ENCODE peak calls at places on chromosomes 1 and 21, in nine cellular contexts. O is left ventricle myocardium superior, J is NB4, B is AG08395, U is M059J, V is psoas muscle, Y is foreskin fibroblast, M is T-helper 2 cell, G is tibial artery. W is an unnamed sample.

GRCh38 chr21:46024983-46025860 is 43.7 kb downstream of the COL6A1 start:
- DNase-seq in O (no peak), J (no peak), B (peak), U (peak), V (no peak), Y (peak), M (no peak), G (no peak), W (no peak)

GRCh38 chr1:213568929-213569815 is 418.6 kb upstream of the PROX1 start:
- DNase-seq in O (no peak), J (no peak), B (no peak), U (no peak), V (no peak), Y (no peak), M (no peak), G (no peak), W (no peak)

GRCh38 chr1:119767486-119767885 is 1.2 kb downstream of the HMGCS2 start:
- DNase-seq in O (no peak), J (no peak), B (no peak), U (no peak), V (no peak), Y (peak), M (no peak), G (no peak), W (no peak)

GRCh38 chr1:110040548-110040947 is 6.1 kb downstream of the STRIP1 start:
- DNase-seq in O (no peak), J (no peak), B (no peak), U (no peak), V (no peak), Y (no peak), M (no peak), G (no peak), W (no peak)

GRCh38 chr1:215188302-215188950 is 105.9 kb downstream of the KCNK2 start:
- DNase-seq in O (no peak), J (no peak), B (no peak), U (no peak), V (no peak), Y (peak), M (no peak), G (no peak), W (no peak)

GRCh38 chr1:21378705-21379494 is 61.0 kb upstream of the NBPF3 start:
- DNase-seq in O (no peak), J (no peak), B (no peak), U (peak), V (no peak), Y (no peak), M (no peak), G (no peak), W (no peak)

GRCh38 chr1:202599669-202600431 is 110.4 kb downstream of the SYT2 start:
- DNase-seq in O (peak), J (peak), B (peak), U (peak), V (peak), Y (peak), M (no peak), G (peak), W (peak)

GRCh38 chr1:25494952-25495351 is 48.5 kb upstream of the LDLRAP1 start:
- DNase-seq in O (no peak), J (no peak), B (no peak), U (no peak), V (no peak), Y (no peak), M (no peak), G (no peak), W (no peak)

GRCh38 chr1:166822385-166822784 is 16.9 kb upstream of the POGK start:
- DNase-seq in O (no peak), J (no peak), B (no peak), U (no peak), V (no peak), Y (no peak), M (no peak), G (no peak), W (no peak)

GRCh38 chr1:206725053-206725963 is 40.6 kb downstream of the MAPKAPK2 start:
- DNase-seq in O (no peak), J (peak), B (peak), U (peak), V (no peak), Y (peak), M (peak), G (no peak), W (no peak)

GRCh38 chr1:45796946-45797345 is 6.5 kb upstream of the MAST2 start:
- DNase-seq in O (no peak), J (no peak), B (no peak), U (no peak), V (no peak), Y (no peak), M (no peak), G (no peak), W (no peak)

GRCh38 chr1:225413708-225414375 is 14.0 kb downstream of the LBR start:
- DNase-seq in O (no peak), J (no peak), B (no peak), U (no peak), V (no peak), Y (no peak), M (no peak), G (no peak), W (no peak)

GRCh38 chr1:13756557-13757315 is 56.7 kb downstream of the PRDM2 start:
- DNase-seq in O (no peak), J (no peak), B (no peak), U (no peak), V (no peak), Y (no peak), M (no peak), G (no peak), W (no peak)

GRCh38 chr1:46393510-46393909 is 607 bp upstream of the FAAH start:
- DNase-seq in O (no peak), J (no peak), B (no peak), U (no peak), V (no peak), Y (no peak), M (no peak), G (no peak), W (no peak)

GRCh38 chr1:81330521-81330920 is 470.2 kb upstream of the ADGRL2 start:
- DNase-seq in O (no peak), J (no peak), B (no peak), U (no peak), V (no peak), Y (no peak), M (no peak), G (no peak), W (no peak)

GRCh38 chr1:198970919-198971318 is 332.1 kb downstream of the PTPRC start:
- DNase-seq in O (no peak), J (peak), B (peak), U (peak), V (no peak), Y (peak), M (no peak), G (no peak), W (no peak)

GRCh38 chr1:2946999-2947650 is 74.1 kb upstream of the ACTRT2 start:
- DNase-seq in O (peak), J (no peak), B (no peak), U (no peak), V (no peak), Y (no peak), M (no peak), G (no peak), W (peak)

GRCh38 chr1:16111771-16112557 is 38.5 kb upstream of the FAM131C start:
- DNase-seq in O (no peak), J (no peak), B (peak), U (peak), V (no peak), Y (peak), M (no peak), G (peak), W (peak)

GRCh38 chr1:1092149-1092855 is 18.2 kb upstream of the RNF223 start:
- DNase-seq in O (no peak), J (no peak), B (no peak), U (no peak), V (peak), Y (no peak), M (no peak), G (peak), W (peak)

GRCh38 chr1:165988275-165988674 is 160.9 kb downstream of the UCK2 start:
- DNase-seq in O (no peak), J (no peak), B (no peak), U (no peak), V (no peak), Y (no peak), M (no peak), G (no peak), W (no peak)

GRCh38 chr1:22452401-22452963 is 831 bp downstream of the ZBTB40 start:
- DNase-seq in O (no peak), J (no peak), B (peak), U (peak), V (peak), Y (peak), M (no peak), G (peak), W (no peak)

GRCh38 chr1:77378723-77379533 is 97.1 kb downstream of the AK5 start:
- DNase-seq in O (no peak), J (no peak), B (no peak), U (peak), V (no peak), Y (peak), M (no peak), G (no peak), W (no peak)

GRCh38 chr1:191343816-191344215 is 814.4 kb upstream of the RGS18 start:
- DNase-seq in O (no peak), J (no peak), B (no peak), U (peak), V (no peak), Y (peak), M (no peak), G (no peak), W (no peak)

GRCh38 chr1:87134061-87134460 is 194.6 kb upstream of the LMO4 start:
- DNase-seq in O (no peak), J (no peak), B (no peak), U (no peak), V (no peak), Y (peak), M (no peak), G (no peak), W (no peak)

GRCh38 chr1:244346972-244347618 is 104.6 kb downstream of the ADSS2 start:
- DNase-seq in O (no peak), J (no peak), B (no peak), U (peak), V (no peak), Y (no peak), M (no peak), G (no peak), W (no peak)

GRCh38 chr1:113899101-113899500 is 5.5 kb downstream of the AP4B1 start:
- DNase-seq in O (no peak), J (no peak), B (peak), U (no peak), V (no peak), Y (peak), M (no peak), G (no peak), W (no peak)

GRCh38 chr1:23456226-23456625 is 27.8 kb downstream of the ASAP3 start:
- DNase-seq in O (no peak), J (peak), B (no peak), U (peak), V (no peak), Y (no peak), M (no peak), G (no peak), W (no peak)

GRCh38 chr21:39597595-39598185 is 15.1 kb upstream of the B3GALT5 start:
- DNase-seq in O (no peak), J (no peak), B (no peak), U (no peak), V (no peak), Y (no peak), M (no peak), G (no peak), W (no peak)

GRCh38 chr21:25561668-25562641 is 45.3 kb downstream of the MRPL39 start:
- DNase-seq in O (peak), J (peak), B (peak), U (peak), V (peak), Y (peak), M (peak), G (peak), W (peak)

GRCh38 chr1:30054126-30054525 is 669.3 kb downstream of the MATN1 start:
- DNase-seq in O (no peak), J (no peak), B (no peak), U (no peak), V (no peak), Y (no peak), M (no peak), G (no peak), W (no peak)

GRCh38 chr1:168321945-168322344 is 41.3 kb downstream of the TBX19 start:
- DNase-seq in O (no peak), J (peak), B (peak), U (peak), V (no peak), Y (peak), M (no peak), G (no peak), W (no peak)

W was measured in aorta.